ENCODE peak calls at places on chromosome 7, in five cellular contexts. U is body of pancreas, H is aorta, M is ascending aorta, V is IMR-90. I is an unnamed sample. For H3K4me1 and H3K9me3, the result is how much of the 10 kb centered on the place peaks cover.

GRCh38 chr7:7972128-7972527 is 3.5 kb downstream of the GLCCI1 start:
- DNase-seq in U (no peak), H (no peak), M (no peak), V (peak), I (no peak)

GRCh38 chr7:107989618-107990373 is 13.2 kb downstream of the LAMB1 start:
- DNase-seq in U (no peak), H (peak), M (no peak), V (peak), I (no peak)

GRCh38 chr7:128794020-128794419 is 2.3 kb downstream of the CCDC136 start:
- DNase-seq in U (no peak), H (no peak), M (no peak), V (no peak), I (no peak)

GRCh38 chr7:147052818-147053217 is 936.2 kb downstream of the CNTNAP2 start:
- DNase-seq in U (no peak), H (no peak), M (no peak), V (no peak), I (no peak)

GRCh38 chr7:75611557-75612178 is 119.5 kb downstream of the SPDYE5 start:
- DNase-seq in U (peak), H (peak), M (peak), V (no peak), I (no peak)

GRCh38 chr7:137343483-137343841 is at the start of gene PTN:
- DNase-seq in U (no peak), H (peak), M (no peak), V (peak), I (no peak)

GRCh38 chr7:85730016-85730415 is 543.2 kb upstream of the SEMA3D start:
- DNase-seq in U (no peak), H (no peak), M (no peak), V (no peak), I (no peak)

GRCh38 chr7:28490831-28491230 is 78.5 kb downstream of the CREB5 start:
- DNase-seq in U (no peak), H (peak), M (no peak), V (no peak), I (peak)

GRCh38 chr7:40133561-40134427 is 628 bp downstream of the MPLKIP start:
- DNase-seq in U (no peak), H (no peak), M (no peak), V (peak), I (peak)

GRCh38 chr7:28479507-28479947 is 67.2 kb downstream of the CREB5 start:
- DNase-seq in U (no peak), H (no peak), M (no peak), V (no peak), I (no peak)

GRCh38 chr7:997404-998395 is 14.7 kb downstream of the CYP2W1 start:
- DNase-seq in U (no peak), H (no peak), M (no peak), V (no peak), I (peak)

GRCh38 chr7:1853619-1854520 is 183.8 kb downstream of the ELFN1 start:
- DNase-seq in U (no peak), H (peak), M (no peak), V (no peak), I (peak)

GRCh38 chr7:155799514-155799913 is 12.7 kb downstream of the SHH start:
- DNase-seq in U (no peak), H (no peak), M (no peak), V (no peak), I (no peak)

GRCh38 chr7:70098133-70098561 is 499.9 kb downstream of the AUTS2 start:
- DNase-seq in U (no peak), H (no peak), M (no peak), V (no peak), I (peak)

GRCh38 chr7:148615085-148615750 is 24.7 kb downstream of the C7orf33 start:
- DNase-seq in U (no peak), H (no peak), M (no peak), V (no peak), I (no peak)

GRCh38 chr7:140127360-140128127 is 49.2 kb downstream of the KDM7A start:
- DNase-seq in U (no peak), H (no peak), M (no peak), V (no peak), I (no peak)

GRCh38 chr7:143210541-143210940 is 11.3 kb upstream of the TAS2R40 start:
- DNase-seq in U (no peak), H (no peak), M (no peak), V (no peak), I (no peak)

GRCh38 chr7:49001610-49002033 is 77.3 kb downstream of the CDC14C start:
- DNase-seq in U (peak), H (no peak), M (no peak), V (no peak), I (peak)

GRCh38 chr7:50661345-50662058 is 96.3 kb upstream of the DDC start:
- DNase-seq in U (no peak), H (no peak), M (no peak), V (no peak), I (no peak)

GRCh38 chr7:30510124-30511074 is 5.8 kb upstream of the GGCT start:
- DNase-seq in U (peak), H (no peak), M (no peak), V (peak), I (peak)

GRCh38 chr7:7534031-7534430 is 1.6 kb downstream of the COL28A1 start:
- DNase-seq in U (no peak), H (no peak), M (no peak), V (no peak), I (no peak)

GRCh38 chr7:8305104-8305503 is 43.1 kb upstream of the ICA1 start:
- DNase-seq in U (no peak), H (no peak), M (no peak), V (no peak), I (no peak)

GRCh38 chr7:48035967-48036478 is 680 bp downstream of the C7orf57 start:
- DNase-seq in U (peak), H (peak), M (no peak), V (peak), I (no peak)

GRCh38 chr7:152130658-152131590 is 105.5 kb downstream of the GALNT11 start:
- DNase-seq in U (no peak), H (no peak), M (no peak), V (no peak), I (no peak)

GRCh38 chr7:94338921-94339371 is 55.7 kb upstream of the COL1A2 start:
- DNase-seq in U (no peak), H (no peak), M (no peak), V (peak), I (no peak)

GRCh38 chr7:29723599-29723998 is 82.7 kb upstream of the WIPF3 start:
- DNase-seq in U (no peak), H (no peak), M (no peak), V (peak), I (peak)

GRCh38 chr7:42105541-42106349 is 131.3 kb downstream of the GLI3 start:
- DNase-seq in U (no peak), H (peak), M (no peak), V (no peak), I (no peak)

GRCh38 chr7:78198756-78199155 is 400.2 kb downstream of the PHTF2 start:
- DNase-seq in U (no peak), H (no peak), M (no peak), V (peak), I (no peak)

GRCh38 chr7:159317294-159317693 is 172.6 kb upstream of the VIPR2 start:
- DNase-seq in U (no peak), H (no peak), M (no peak), V (no peak), I (no peak)

GRCh38 chr7:137040745-137041144 is 172.3 kb downstream of the CHRM2 start:
- DNase-seq in U (no peak), H (no peak), M (no peak), V (no peak), I (no peak)

GRCh38 chr7:104064969-104065387 is 75.5 kb upstream of the RELN start:
- DNase-seq in U (no peak), H (no peak), M (no peak), V (no peak), I (no peak)

GRCh38 chr7:100673942-100674431 is 447 bp downstream of the GNB2 start:
- DNase-seq in U (peak), H (peak), M (no peak), V (no peak), I (peak)

GRCh38 chr7:2939193-2939885 is 95.2 kb upstream of the GNA12 start:
- DNase-seq in U (no peak), H (peak), M (no peak), V (peak), I (no peak)

GRCh38 chr7:4714161-4714700 is 32.1 kb downstream of the FOXK1 start:
- DNase-seq in U (no peak), H (no peak), M (no peak), V (no peak), I (no peak)

GRCh38 chr7:4713183-4713784 is 31.2 kb downstream of the FOXK1 start:
- DNase-seq in U (no peak), H (no peak), M (no peak), V (no peak), I (no peak)

GRCh38 chr7:4716946-4717694 is 35.0 kb downstream of the FOXK1 start:
- DNase-seq in U (no peak), H (no peak), M (no peak), V (no peak), I (no peak)

GRCh38 chr7:4714767-4715384 is 32.8 kb downstream of the FOXK1 start:
- DNase-seq in U (no peak), H (no peak), M (no peak), V (no peak), I (no peak)

DNA sequence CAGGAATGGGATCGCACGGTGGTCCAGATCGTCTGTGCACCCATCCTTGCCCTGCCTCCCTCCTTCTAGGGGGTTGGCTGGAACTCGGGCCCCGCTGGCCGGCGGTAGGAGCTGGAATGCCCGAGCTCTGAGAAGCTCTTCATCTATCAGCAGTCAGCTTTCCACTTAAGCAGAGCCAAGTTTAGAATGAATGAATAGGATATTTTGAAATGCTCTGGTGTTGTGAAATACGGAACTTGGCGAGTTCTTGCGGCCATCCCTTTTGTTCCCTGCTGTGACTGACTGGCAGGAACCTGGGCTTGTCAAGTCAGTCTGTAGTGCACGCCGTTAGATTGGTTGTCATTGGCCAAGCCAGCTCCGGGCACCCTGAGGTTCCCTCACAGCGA is 33.3 kb downstream of the FOXK1 start:
- DNase-seq in U (no peak), H (peak), M (no peak), V (peak), I (no peak)
- H3K4me1 ChIP-seq in U (under half), H (under half), M (under half), V (under half), I (under half)

GRCh38 chr7:133054167-133054840 is 27.6 kb downstream of the CHCHD3 start:
- DNase-seq in U (no peak), H (no peak), M (no peak), V (peak), I (no peak)
- H3K27ac ChIP-seq in U (no peak), H (no peak), M (peak), V (no peak), I (no peak)

GRCh38 chr7:63029207-63029522 is 969.5 kb upstream of the ZNF722 start:
- DNase-seq in U (no peak), H (no peak), M (no peak), V (no peak), I (no peak)

GRCh38 chr7:63027075-63027474 is 971.6 kb upstream of the ZNF722 start:
- DNase-seq in U (no peak), H (no peak), M (no peak), V (no peak), I (no peak)

GRCh38 chr7:63028376-63029206 is 970.1 kb upstream of the ZNF722 start:
- DNase-seq in U (no peak), H (no peak), M (no peak), V (no peak), I (no peak)

GRCh38 chr7:63030061-63030460 is 968.6 kb upstream of the ZNF722 start:
- DNase-seq in U (no peak), H (no peak), M (no peak), V (no peak), I (no peak)

DNA sequence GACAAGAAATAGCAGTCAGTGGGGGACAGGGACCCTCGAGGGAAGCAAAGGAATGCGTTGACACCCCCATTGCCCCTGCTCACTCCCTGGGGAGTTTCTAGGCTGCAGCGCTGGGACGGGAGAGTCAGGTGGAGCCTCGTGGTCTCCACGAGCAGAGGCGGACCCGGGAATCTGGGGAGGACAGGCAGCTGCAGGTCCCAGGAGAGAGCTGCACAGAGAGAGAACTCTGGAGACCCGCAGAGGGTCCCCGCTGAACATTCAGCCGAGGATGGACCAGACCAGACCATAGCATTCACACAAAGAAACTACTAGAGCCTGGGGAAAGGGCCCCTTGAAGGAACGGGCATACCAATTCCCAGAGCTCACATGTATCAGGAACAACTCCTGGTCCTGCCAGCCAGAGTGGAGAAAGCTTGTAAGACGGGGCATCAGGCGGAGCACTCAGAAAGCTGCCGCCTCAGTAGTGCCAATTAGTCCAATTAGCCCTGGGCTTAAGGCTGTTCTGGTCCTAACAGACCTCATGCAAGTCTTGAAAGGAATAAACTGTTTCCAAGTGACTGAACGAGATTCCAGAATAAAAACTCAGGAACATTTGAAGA is 966.7 kb upstream of the ZNF722 start:
- DNase-seq in U (no peak), H (no peak), M (no peak), V (no peak), I (no peak)
- H3K9me3 ChIP-seq in U (under half), H (under half), M (under half), V (under half), I (under half)

DNA sequence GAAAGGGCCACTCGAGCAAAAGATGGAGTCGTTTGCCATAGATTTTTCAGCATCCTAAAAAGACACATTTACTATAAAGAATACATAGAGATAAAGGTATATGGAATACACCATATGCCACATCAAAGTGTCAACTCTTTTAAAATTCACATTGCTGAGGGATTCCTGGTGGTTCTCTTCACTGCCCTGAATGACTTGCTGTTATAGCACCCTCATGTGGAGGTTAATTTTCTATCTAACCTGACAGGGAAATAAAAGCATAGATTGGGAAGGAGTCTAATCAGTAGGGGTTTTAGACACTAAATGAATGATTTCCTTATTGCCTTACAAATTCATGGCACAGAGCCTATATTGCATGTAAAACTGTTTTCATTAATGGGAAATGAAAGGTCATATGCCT is 25.9 kb downstream of the DNAH11 start:
- DNase-seq in U (no peak), H (no peak), M (no peak), V (no peak), I (no peak)
- H3K4me1 ChIP-seq in U (under half), H (under half), M (under half), V (under half), I (under half)

DNA sequence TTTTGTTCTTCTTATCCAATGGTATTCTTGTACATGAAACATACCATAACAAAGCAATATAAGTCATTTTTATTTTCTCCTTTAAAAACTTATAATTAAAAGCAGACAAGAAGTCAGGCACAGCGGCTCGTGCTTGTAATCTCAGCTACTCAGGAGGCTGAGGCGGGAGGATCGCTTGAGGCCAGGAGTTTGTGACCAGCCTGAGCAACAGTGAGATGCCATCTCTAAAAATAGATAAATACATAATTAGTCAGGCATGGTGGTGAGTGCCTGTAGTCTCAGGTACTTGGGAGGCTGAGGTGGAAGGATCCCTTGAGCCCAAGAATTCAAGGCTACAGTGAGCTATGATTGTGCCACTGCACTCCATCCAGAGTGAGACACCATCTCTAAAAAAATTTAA is 195.1 kb upstream of the FZD1 start:
- DNase-seq in U (no peak), H (no peak), M (no peak), V (no peak), I (no peak)
- H3K27ac ChIP-seq in U (no peak), H (no peak), M (no peak), V (no peak), I (no peak)

GRCh38 chr7:158101821-158102450 is 485.7 kb downstream of the PTPRN2 start:
- DNase-seq in U (no peak), H (no peak), M (no peak), V (no peak), I (no peak)
- H3K9me3 ChIP-seq in U (under half), H (under half), M (under half), V (under half), I (under half)

GRCh38 chr7:130909881-130910672 is 176.1 kb upstream of the KLF14 start:
- DNase-seq in U (no peak), H (no peak), M (no peak), V (peak), I (no peak)
- H3K4me1 ChIP-seq in U (under half), H (under half), M (under half), V (under half), I (under half)

I was measured in SJCRH30.